ENCODE peak calls at places on chromosomes 16 and 17, in ten cellular contexts. One of them, this sample, is unnamed. For H3K4me1 and H3K27me3, the result is how much of the 10 kb centered on the place peaks cover.

GRCh38 chr17:10120749-10121148 is 77.7 kb downstream of the GAS7 start:
- DNase-seq in GM23338: no peak
- DNase-seq in heart left ventricle: no peak
- DNase-seq in ovary: no peak
- DNase-seq in tibial artery: no peak
- DNase-seq in right lobe of liver: no peak
- DNase-seq in spleen: no peak
- DNase-seq in psoas muscle: no peak
- DNase-seq in cardiac muscle cell: no peak
- DNase-seq in tibial nerve: no peak
- DNase-seq in this sample: peak

GRCh38 chr16:66924527-66925321 is 611 bp downstream of the RRAD start:
- DNase-seq in GM23338: peak
- DNase-seq in heart left ventricle: peak
- DNase-seq in ovary: peak
- DNase-seq in tibial artery: peak
- DNase-seq in right lobe of liver: peak
- DNase-seq in spleen: no peak
- DNase-seq in psoas muscle: peak
- DNase-seq in cardiac muscle cell: peak
- DNase-seq in tibial nerve: no peak
- DNase-seq in this sample: peak

GRCh38 chr17:58268774-58269556 is 11.8 kb downstream of the MPO start:
- DNase-seq in GM23338: no peak
- DNase-seq in heart left ventricle: peak
- DNase-seq in ovary: no peak
- DNase-seq in tibial artery: no peak
- DNase-seq in right lobe of liver: no peak
- DNase-seq in spleen: peak
- DNase-seq in psoas muscle: no peak
- DNase-seq in cardiac muscle cell: no peak
- DNase-seq in tibial nerve: no peak
- DNase-seq in this sample: peak

GRCh38 chr16:57590654-57591085 is 37.8 kb upstream of the ADGRG1 start:
- DNase-seq in GM23338: no peak
- DNase-seq in heart left ventricle: no peak
- DNase-seq in ovary: no peak
- DNase-seq in tibial artery: peak
- DNase-seq in right lobe of liver: no peak
- DNase-seq in spleen: no peak
- DNase-seq in psoas muscle: no peak
- DNase-seq in cardiac muscle cell: no peak
- DNase-seq in tibial nerve: no peak
- DNase-seq in this sample: no peak

GRCh38 chr16:79082955-79083354 is 517.6 kb downstream of the MAF start:
- DNase-seq in GM23338: no peak
- DNase-seq in heart left ventricle: no peak
- DNase-seq in ovary: no peak
- DNase-seq in tibial artery: no peak
- DNase-seq in right lobe of liver: no peak
- DNase-seq in spleen: no peak
- DNase-seq in psoas muscle: no peak
- DNase-seq in cardiac muscle cell: no peak
- DNase-seq in tibial nerve: no peak
- DNase-seq in this sample: no peak

GRCh38 chr16:17803625-17804410 is 333.1 kb upstream of the XYLT1 start:
- DNase-seq in GM23338: no peak
- DNase-seq in heart left ventricle: no peak
- DNase-seq in ovary: no peak
- DNase-seq in tibial artery: no peak
- DNase-seq in right lobe of liver: no peak
- DNase-seq in spleen: no peak
- DNase-seq in psoas muscle: no peak
- DNase-seq in cardiac muscle cell: no peak
- DNase-seq in tibial nerve: no peak
- DNase-seq in this sample: no peak

GRCh38 chr16:86508947-86509758 is 1.2 kb upstream of the FOXF1 start:
- DNase-seq in GM23338: peak
- DNase-seq in heart left ventricle: peak
- DNase-seq in ovary: peak
- DNase-seq in tibial artery: no peak
- DNase-seq in right lobe of liver: peak
- DNase-seq in spleen: no peak
- DNase-seq in psoas muscle: peak
- DNase-seq in cardiac muscle cell: peak
- DNase-seq in tibial nerve: no peak
- DNase-seq in this sample: peak

GRCh38 chr16:4052801-4053662 is 63.2 kb downstream of the ADCY9 start:
- DNase-seq in GM23338: no peak
- DNase-seq in heart left ventricle: peak
- DNase-seq in ovary: peak
- DNase-seq in tibial artery: no peak
- DNase-seq in right lobe of liver: peak
- DNase-seq in spleen: peak
- DNase-seq in psoas muscle: peak
- DNase-seq in cardiac muscle cell: peak
- DNase-seq in tibial nerve: peak
- DNase-seq in this sample: peak

GRCh38 chr17:29870836-29871430 is 59.1 kb downstream of the SSH2 start:
- DNase-seq in GM23338: no peak
- DNase-seq in heart left ventricle: no peak
- DNase-seq in ovary: no peak
- DNase-seq in tibial artery: no peak
- DNase-seq in right lobe of liver: no peak
- DNase-seq in spleen: no peak
- DNase-seq in psoas muscle: no peak
- DNase-seq in cardiac muscle cell: no peak
- DNase-seq in tibial nerve: no peak
- DNase-seq in this sample: no peak

GRCh38 chr17:65910836-65911235 is 281.1 kb downstream of the CEP112 start:
- DNase-seq in GM23338: no peak
- DNase-seq in heart left ventricle: no peak
- DNase-seq in ovary: no peak
- DNase-seq in tibial artery: no peak
- DNase-seq in right lobe of liver: no peak
- DNase-seq in spleen: no peak
- DNase-seq in psoas muscle: no peak
- DNase-seq in cardiac muscle cell: no peak
- DNase-seq in tibial nerve: no peak
- DNase-seq in this sample: no peak

GRCh38 chr17:63961355-63962207 is 11.1 kb downstream of the SCN4A start:
- DNase-seq in GM23338: peak
- DNase-seq in heart left ventricle: peak
- DNase-seq in ovary: peak
- DNase-seq in tibial artery: peak
- DNase-seq in right lobe of liver: peak
- DNase-seq in spleen: no peak
- DNase-seq in psoas muscle: peak
- DNase-seq in cardiac muscle cell: peak
- DNase-seq in tibial nerve: peak
- DNase-seq in this sample: peak

GRCh38 chr17:31313982-31314787 is at the start of gene EVI2B:
- DNase-seq in GM23338: no peak
- DNase-seq in heart left ventricle: no peak
- DNase-seq in ovary: no peak
- DNase-seq in tibial artery: no peak
- DNase-seq in right lobe of liver: no peak
- DNase-seq in spleen: no peak
- DNase-seq in psoas muscle: no peak
- DNase-seq in cardiac muscle cell: no peak
- DNase-seq in tibial nerve: no peak
- DNase-seq in this sample: no peak

GRCh38 chr16:81647527-81647926 is 131.6 kb upstream of the PLCG2 start:
- DNase-seq in GM23338: peak
- DNase-seq in heart left ventricle: no peak
- DNase-seq in ovary: no peak
- DNase-seq in tibial artery: no peak
- DNase-seq in right lobe of liver: no peak
- DNase-seq in spleen: no peak
- DNase-seq in psoas muscle: no peak
- DNase-seq in cardiac muscle cell: no peak
- DNase-seq in tibial nerve: no peak
- DNase-seq in this sample: no peak

GRCh38 chr17:48505788-48506187 is 25.0 kb downstream of the HOXB1 start:
- DNase-seq in GM23338: no peak
- DNase-seq in heart left ventricle: no peak
- DNase-seq in ovary: no peak
- DNase-seq in tibial artery: no peak
- DNase-seq in right lobe of liver: no peak
- DNase-seq in spleen: no peak
- DNase-seq in psoas muscle: no peak
- DNase-seq in cardiac muscle cell: peak
- DNase-seq in tibial nerve: no peak
- DNase-seq in this sample: no peak

GRCh38 chr17:78338860-78339259 is 21.0 kb downstream of the SOCS3 start:
- DNase-seq in GM23338: no peak
- DNase-seq in heart left ventricle: no peak
- DNase-seq in ovary: no peak
- DNase-seq in tibial artery: no peak
- DNase-seq in right lobe of liver: no peak
- DNase-seq in spleen: no peak
- DNase-seq in psoas muscle: no peak
- DNase-seq in cardiac muscle cell: no peak
- DNase-seq in tibial nerve: no peak
- DNase-seq in this sample: no peak

GRCh38 chr17:78342438-78343098 is 17.3 kb downstream of the SOCS3 start:
- DNase-seq in GM23338: peak
- DNase-seq in heart left ventricle: peak
- DNase-seq in ovary: peak
- DNase-seq in tibial artery: peak
- DNase-seq in right lobe of liver: peak
- DNase-seq in spleen: peak
- DNase-seq in psoas muscle: peak
- DNase-seq in cardiac muscle cell: no peak
- DNase-seq in tibial nerve: peak
- DNase-seq in this sample: peak

GRCh38 chr17:78343099-78343432 is 16.8 kb downstream of the SOCS3 start:
- DNase-seq in GM23338: peak
- DNase-seq in heart left ventricle: peak
- DNase-seq in ovary: peak
- DNase-seq in tibial artery: peak
- DNase-seq in right lobe of liver: peak
- DNase-seq in spleen: peak
- DNase-seq in psoas muscle: peak
- DNase-seq in cardiac muscle cell: no peak
- DNase-seq in tibial nerve: peak
- DNase-seq in this sample: peak

GRCh38 chr17:78341559-78342437 is 18.1 kb downstream of the SOCS3 start:
- DNase-seq in GM23338: peak
- DNase-seq in heart left ventricle: peak
- DNase-seq in ovary: peak
- DNase-seq in tibial artery: peak
- DNase-seq in right lobe of liver: peak
- DNase-seq in spleen: peak
- DNase-seq in psoas muscle: peak
- DNase-seq in cardiac muscle cell: peak
- DNase-seq in tibial nerve: no peak
- DNase-seq in this sample: peak

GRCh38 chr17:78340183-78340955 is 19.5 kb downstream of the SOCS3 start:
- DNase-seq in GM23338: no peak
- DNase-seq in heart left ventricle: no peak
- DNase-seq in ovary: no peak
- DNase-seq in tibial artery: no peak
- DNase-seq in right lobe of liver: no peak
- DNase-seq in spleen: peak
- DNase-seq in psoas muscle: no peak
- DNase-seq in cardiac muscle cell: no peak
- DNase-seq in tibial nerve: no peak
- DNase-seq in this sample: no peak
- H3K4me1 ChIP-seq in GM23338: under half
- H3K4me1 ChIP-seq in heart left ventricle: under half
- H3K4me1 ChIP-seq in ovary: under half
- H3K4me1 ChIP-seq in tibial artery: under half
- H3K4me1 ChIP-seq in right lobe of liver: under half
- H3K4me1 ChIP-seq in spleen: under half
- H3K4me1 ChIP-seq in psoas muscle: under half
- H3K4me1 ChIP-seq in cardiac muscle cell: under half
- H3K4me1 ChIP-seq in tibial nerve: under half
- H3K4me1 ChIP-seq in this sample: under half

GRCh38 chr17:59786213-59786535 is 78.7 kb downstream of the VMP1 start:
- DNase-seq in GM23338: no peak
- DNase-seq in heart left ventricle: no peak
- DNase-seq in ovary: no peak
- DNase-seq in tibial artery: no peak
- DNase-seq in right lobe of liver: no peak
- DNase-seq in spleen: no peak
- DNase-seq in psoas muscle: no peak
- DNase-seq in cardiac muscle cell: no peak
- DNase-seq in tibial nerve: no peak
- DNase-seq in this sample: no peak
- TF ChIP-seq CTCF in GM23338: no peak
- TF ChIP-seq CTCF in heart left ventricle: no peak
- TF ChIP-seq CTCF in ovary: no peak
- TF ChIP-seq CTCF in tibial artery: no peak
- TF ChIP-seq CTCF in right lobe of liver: no peak
- TF ChIP-seq CTCF in spleen: no peak
- TF ChIP-seq CTCF in psoas muscle: no peak
- TF ChIP-seq CTCF in cardiac muscle cell: no peak
- TF ChIP-seq CTCF in tibial nerve: no peak
- TF ChIP-seq CTCF in this sample: no peak

GRCh38 chr16:72008424-72009216 is at the start of gene DHODH:
- DNase-seq in GM23338: peak
- DNase-seq in heart left ventricle: peak
- DNase-seq in ovary: peak
- DNase-seq in tibial artery: peak
- DNase-seq in right lobe of liver: peak
- DNase-seq in spleen: peak
- DNase-seq in psoas muscle: peak
- DNase-seq in cardiac muscle cell: peak
- DNase-seq in tibial nerve: peak
- DNase-seq in this sample: peak
- H3K27me3 ChIP-seq in GM23338: under half
- H3K27me3 ChIP-seq in heart left ventricle: under half
- H3K27me3 ChIP-seq in ovary: under half
- H3K27me3 ChIP-seq in tibial artery: under half
- H3K27me3 ChIP-seq in right lobe of liver: under half
- H3K27me3 ChIP-seq in spleen: under half
- H3K27me3 ChIP-seq in psoas muscle: under half
- H3K27me3 ChIP-seq in cardiac muscle cell: under half
- H3K27me3 ChIP-seq in tibial nerve: under half
- H3K27me3 ChIP-seq in this sample: under half

DNA sequence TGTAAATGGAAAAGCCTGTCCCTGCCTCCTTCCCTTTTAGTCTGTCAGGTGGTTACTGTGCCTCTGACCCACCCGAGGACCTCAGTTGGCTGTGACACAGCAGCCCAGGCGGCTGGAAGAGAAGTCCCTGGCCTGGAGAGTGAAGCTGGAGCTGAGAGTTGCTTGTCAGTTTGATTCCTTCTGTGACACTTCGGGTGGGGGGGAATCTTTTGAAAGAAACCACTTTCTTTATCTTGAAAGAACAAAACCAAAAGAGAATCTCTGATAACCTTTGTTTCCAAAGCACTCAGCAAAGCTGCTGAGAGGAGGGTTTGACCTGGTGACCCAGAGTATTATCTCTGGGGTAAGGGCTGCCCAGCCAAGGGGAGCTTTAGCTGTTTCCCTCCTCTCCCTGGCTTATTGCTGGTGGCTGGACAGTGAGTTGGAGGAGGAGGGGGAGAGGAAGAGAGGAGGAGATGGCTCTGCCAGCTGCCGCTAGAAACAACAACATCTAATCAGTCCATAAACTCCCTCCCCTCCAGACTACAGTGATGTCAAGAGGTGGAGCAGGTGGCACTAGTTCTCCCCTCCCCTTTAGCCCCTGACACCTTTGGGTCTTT is 34.0 kb downstream of the YPEL2 start:
- DNase-seq in GM23338: no peak
- DNase-seq in heart left ventricle: peak
- DNase-seq in ovary: no peak
- DNase-seq in tibial artery: peak
- DNase-seq in right lobe of liver: no peak
- DNase-seq in spleen: no peak
- DNase-seq in psoas muscle: no peak
- DNase-seq in cardiac muscle cell: peak
- DNase-seq in tibial nerve: no peak
- DNase-seq in this sample: no peak
- H3K4me1 ChIP-seq in GM23338: under half
- H3K4me1 ChIP-seq in heart left ventricle: half or more
- H3K4me1 ChIP-seq in ovary: under half
- H3K4me1 ChIP-seq in tibial artery: half or more
- H3K4me1 ChIP-seq in right lobe of liver: under half
- H3K4me1 ChIP-seq in spleen: half or more
- H3K4me1 ChIP-seq in psoas muscle: half or more
- H3K4me1 ChIP-seq in cardiac muscle cell: half or more
- H3K4me1 ChIP-seq in tibial nerve: half or more
- H3K4me1 ChIP-seq in this sample: half or more